ENCODE peak calls at places on chromosomes 12 and 14, in ten cellular contexts. One of them, this sample, is unnamed.

GRCh38 chr12:5650804-5651461 is 219.0 kb downstream of the NTF3 start:
- DNase-seq in substantia nigra: no peak
- DNase-seq in lung microvascular endothelial cell: no peak
- DNase-seq in stimulated activated CD8-positive, alpha-beta memory T cell treated with anti-CD3 and anti-CD28 coated beads, Interleukin-15, amount 100 ng/mL, for 4 hours: no peak
- DNase-seq in Kasumi-1: no peak
- DNase-seq in fibroblast of gingiva: no peak
- DNase-seq in HTR-8/SVneo: no peak
- DNase-seq in PC-9: no peak
- DNase-seq in HL-60: no peak
- DNase-seq in lower lobe of right lung: no peak
- DNase-seq in this sample: no peak

GRCh38 chr14:105026033-105026785 is 5.3 kb upstream of the CDCA4 start:
- DNase-seq in HTR-8/SVneo: peak
- DNase-seq in lung microvascular endothelial cell: peak
- DNase-seq in HL-60: peak
- DNase-seq in stimulated activated CD8-positive, alpha-beta memory T cell treated with anti-CD3 and anti-CD28 coated beads, Interleukin-15, amount 100 ng/mL, for 4 hours: no peak
- DNase-seq in lower lobe of right lung: no peak
- DNase-seq in substantia nigra: no peak
- DNase-seq in fibroblast of gingiva: no peak
- DNase-seq in PC-9: no peak
- DNase-seq in Kasumi-1: peak
- DNase-seq in this sample: no peak

GRCh38 chr12:65532162-65532561 is 253.7 kb downstream of the MSRB3 start:
- DNase-seq in HTR-8/SVneo: no peak
- DNase-seq in substantia nigra: no peak
- DNase-seq in PC-9: no peak
- DNase-seq in stimulated activated CD8-positive, alpha-beta memory T cell treated with anti-CD3 and anti-CD28 coated beads, Interleukin-15, amount 100 ng/mL, for 4 hours: no peak
- DNase-seq in Kasumi-1: no peak
- DNase-seq in lower lobe of right lung: no peak
- DNase-seq in fibroblast of gingiva: peak
- DNase-seq in HL-60: no peak
- DNase-seq in lung microvascular endothelial cell: no peak
- DNase-seq in this sample: no peak

GRCh38 chr12:42332301-42332894 is 6.4 kb downstream of the PPHLN1 start:
- DNase-seq in HTR-8/SVneo: peak
- DNase-seq in lower lobe of right lung: no peak
- DNase-seq in stimulated activated CD8-positive, alpha-beta memory T cell treated with anti-CD3 and anti-CD28 coated beads, Interleukin-15, amount 100 ng/mL, for 4 hours: no peak
- DNase-seq in substantia nigra: no peak
- DNase-seq in Kasumi-1: peak
- DNase-seq in PC-9: peak
- DNase-seq in lung microvascular endothelial cell: peak
- DNase-seq in fibroblast of gingiva: peak
- DNase-seq in HL-60: no peak
- DNase-seq in this sample: peak

GRCh38 chr12:8629486-8630033 is 16.9 kb upstream of the AICDA start:
- DNase-seq in substantia nigra: no peak
- DNase-seq in Kasumi-1: no peak
- DNase-seq in HL-60: no peak
- DNase-seq in PC-9: no peak
- DNase-seq in lung microvascular endothelial cell: no peak
- DNase-seq in lower lobe of right lung: no peak
- DNase-seq in stimulated activated CD8-positive, alpha-beta memory T cell treated with anti-CD3 and anti-CD28 coated beads, Interleukin-15, amount 100 ng/mL, for 4 hours: no peak
- DNase-seq in HTR-8/SVneo: no peak
- DNase-seq in fibroblast of gingiva: no peak
- DNase-seq in this sample: peak

GRCh38 chr14:55963295-55963694 is 154.9 kb upstream of the PELI2 start:
- DNase-seq in lung microvascular endothelial cell: no peak
- DNase-seq in stimulated activated CD8-positive, alpha-beta memory T cell treated with anti-CD3 and anti-CD28 coated beads, Interleukin-15, amount 100 ng/mL, for 4 hours: no peak
- DNase-seq in HTR-8/SVneo: no peak
- DNase-seq in Kasumi-1: no peak
- DNase-seq in HL-60: no peak
- DNase-seq in substantia nigra: no peak
- DNase-seq in lower lobe of right lung: no peak
- DNase-seq in PC-9: no peak
- DNase-seq in fibroblast of gingiva: no peak
- DNase-seq in this sample: no peak

GRCh38 chr12:16563519-16563918 is 42.4 kb downstream of the LMO3 start:
- DNase-seq in lower lobe of right lung: no peak
- DNase-seq in HL-60: no peak
- DNase-seq in HTR-8/SVneo: no peak
- DNase-seq in fibroblast of gingiva: no peak
- DNase-seq in substantia nigra: no peak
- DNase-seq in stimulated activated CD8-positive, alpha-beta memory T cell treated with anti-CD3 and anti-CD28 coated beads, Interleukin-15, amount 100 ng/mL, for 4 hours: no peak
- DNase-seq in lung microvascular endothelial cell: no peak
- DNase-seq in PC-9: no peak
- DNase-seq in Kasumi-1: no peak
- DNase-seq in this sample: no peak

GRCh38 chr12:89971880-89972279 is 263.2 kb upstream of the ATP2B1 start:
- DNase-seq in Kasumi-1: no peak
- DNase-seq in fibroblast of gingiva: peak
- DNase-seq in stimulated activated CD8-positive, alpha-beta memory T cell treated with anti-CD3 and anti-CD28 coated beads, Interleukin-15, amount 100 ng/mL, for 4 hours: no peak
- DNase-seq in HTR-8/SVneo: no peak
- DNase-seq in substantia nigra: no peak
- DNase-seq in HL-60: no peak
- DNase-seq in PC-9: peak
- DNase-seq in lung microvascular endothelial cell: peak
- DNase-seq in lower lobe of right lung: no peak
- DNase-seq in this sample: no peak

GRCh38 chr14:81276699-81277069 is 55.9 kb upstream of the GTF2A1 start:
- DNase-seq in lower lobe of right lung: no peak
- DNase-seq in lung microvascular endothelial cell: no peak
- DNase-seq in PC-9: no peak
- DNase-seq in HTR-8/SVneo: no peak
- DNase-seq in substantia nigra: no peak
- DNase-seq in Kasumi-1: no peak
- DNase-seq in fibroblast of gingiva: no peak
- DNase-seq in HL-60: no peak
- DNase-seq in stimulated activated CD8-positive, alpha-beta memory T cell treated with anti-CD3 and anti-CD28 coated beads, Interleukin-15, amount 100 ng/mL, for 4 hours: no peak
- DNase-seq in this sample: no peak

GRCh38 chr14:99524091-99524661 is 43.0 kb downstream of the CCNK start:
- DNase-seq in stimulated activated CD8-positive, alpha-beta memory T cell treated with anti-CD3 and anti-CD28 coated beads, Interleukin-15, amount 100 ng/mL, for 4 hours: no peak
- DNase-seq in lung microvascular endothelial cell: peak
- DNase-seq in fibroblast of gingiva: no peak
- DNase-seq in PC-9: no peak
- DNase-seq in HL-60: no peak
- DNase-seq in lower lobe of right lung: peak
- DNase-seq in substantia nigra: no peak
- DNase-seq in HTR-8/SVneo: no peak
- DNase-seq in Kasumi-1: no peak
- DNase-seq in this sample: no peak

GRCh38 chr14:89661392-89661791 is 244.4 kb upstream of the FOXN3 start:
- DNase-seq in PC-9: no peak
- DNase-seq in fibroblast of gingiva: no peak
- DNase-seq in Kasumi-1: no peak
- DNase-seq in HL-60: no peak
- DNase-seq in lower lobe of right lung: no peak
- DNase-seq in stimulated activated CD8-positive, alpha-beta memory T cell treated with anti-CD3 and anti-CD28 coated beads, Interleukin-15, amount 100 ng/mL, for 4 hours: no peak
- DNase-seq in lung microvascular endothelial cell: no peak
- DNase-seq in substantia nigra: no peak
- DNase-seq in HTR-8/SVneo: no peak
- DNase-seq in this sample: peak

GRCh38 chr14:44027397-44027796 is 479.7 kb downstream of the FSCB start:
- DNase-seq in HL-60: no peak
- DNase-seq in fibroblast of gingiva: no peak
- DNase-seq in lower lobe of right lung: no peak
- DNase-seq in PC-9: no peak
- DNase-seq in substantia nigra: no peak
- DNase-seq in Kasumi-1: peak
- DNase-seq in stimulated activated CD8-positive, alpha-beta memory T cell treated with anti-CD3 and anti-CD28 coated beads, Interleukin-15, amount 100 ng/mL, for 4 hours: no peak
- DNase-seq in HTR-8/SVneo: no peak
- DNase-seq in lung microvascular endothelial cell: no peak
- DNase-seq in this sample: no peak

GRCh38 chr12:69608114-69608513 is 2.6 kb downstream of the LRRC10 start:
- DNase-seq in HL-60: no peak
- DNase-seq in Kasumi-1: no peak
- DNase-seq in substantia nigra: no peak
- DNase-seq in fibroblast of gingiva: no peak
- DNase-seq in lung microvascular endothelial cell: peak
- DNase-seq in stimulated activated CD8-positive, alpha-beta memory T cell treated with anti-CD3 and anti-CD28 coated beads, Interleukin-15, amount 100 ng/mL, for 4 hours: no peak
- DNase-seq in PC-9: no peak
- DNase-seq in lower lobe of right lung: no peak
- DNase-seq in HTR-8/SVneo: no peak
- DNase-seq in this sample: no peak

GRCh38 chr14:20434701-20435453 is 1.1 kb downstream of the KLHL33 start:
- DNase-seq in HTR-8/SVneo: no peak
- DNase-seq in HL-60: no peak
- DNase-seq in substantia nigra: peak
- DNase-seq in fibroblast of gingiva: peak
- DNase-seq in lower lobe of right lung: no peak
- DNase-seq in lung microvascular endothelial cell: no peak
- DNase-seq in Kasumi-1: no peak
- DNase-seq in PC-9: no peak
- DNase-seq in stimulated activated CD8-positive, alpha-beta memory T cell treated with anti-CD3 and anti-CD28 coated beads, Interleukin-15, amount 100 ng/mL, for 4 hours: no peak
- DNase-seq in this sample: no peak

GRCh38 chr12:6288235-6288634 is 22.2 kb upstream of the PLEKHG6 start:
- DNase-seq in stimulated activated CD8-positive, alpha-beta memory T cell treated with anti-CD3 and anti-CD28 coated beads, Interleukin-15, amount 100 ng/mL, for 4 hours: no peak
- DNase-seq in PC-9: no peak
- DNase-seq in lung microvascular endothelial cell: no peak
- DNase-seq in HTR-8/SVneo: no peak
- DNase-seq in HL-60: no peak
- DNase-seq in lower lobe of right lung: no peak
- DNase-seq in fibroblast of gingiva: peak
- DNase-seq in substantia nigra: no peak
- DNase-seq in Kasumi-1: no peak
- DNase-seq in this sample: no peak

GRCh38 chr14:103707329-103708263 is 7.7 kb downstream of the XRCC3 start:
- DNase-seq in substantia nigra: no peak
- DNase-seq in lung microvascular endothelial cell: no peak
- DNase-seq in Kasumi-1: no peak
- DNase-seq in lower lobe of right lung: no peak
- DNase-seq in PC-9: no peak
- DNase-seq in fibroblast of gingiva: no peak
- DNase-seq in stimulated activated CD8-positive, alpha-beta memory T cell treated with anti-CD3 and anti-CD28 coated beads, Interleukin-15, amount 100 ng/mL, for 4 hours: no peak
- DNase-seq in HTR-8/SVneo: no peak
- DNase-seq in HL-60: no peak
- DNase-seq in this sample: no peak

GRCh38 chr14:104895207-104895785 is 29.4 kb upstream of the PLD4 start:
- DNase-seq in Kasumi-1: no peak
- DNase-seq in HTR-8/SVneo: no peak
- DNase-seq in HL-60: no peak
- DNase-seq in lung microvascular endothelial cell: no peak
- DNase-seq in lower lobe of right lung: no peak
- DNase-seq in stimulated activated CD8-positive, alpha-beta memory T cell treated with anti-CD3 and anti-CD28 coated beads, Interleukin-15, amount 100 ng/mL, for 4 hours: no peak
- DNase-seq in fibroblast of gingiva: no peak
- DNase-seq in PC-9: no peak
- DNase-seq in substantia nigra: no peak
- DNase-seq in this sample: peak

This sample was measured in SJCRH30.